ENCODE peak calls at places on chromosomes 3 and 15, in five cellular contexts. One of them, this sample, is unnamed.

GRCh38 chr3:156812521-156813335 is 13.4 kb upstream of the LEKR1 start:
- DNase-seq in right lobe of liver: peak; percentile 42
- DNase-seq in neuronal stem cell: no peak
- DNase-seq in skeletal muscle cell: no peak
- DNase-seq in ovary: no peak
- DNase-seq in this sample: no peak

GRCh38 chr15:51494411-51495314 is 127.9 kb downstream of the DMXL2 start:
- DNase-seq in neuronal stem cell: no peak
- DNase-seq in skeletal muscle cell: no peak
- DNase-seq in right lobe of liver: no peak
- DNase-seq in ovary: no peak
- DNase-seq in this sample: no peak

GRCh38 chr3:53618946-53619345 is 124.5 kb downstream of the CACNA1D start:
- DNase-seq in right lobe of liver: no peak
- DNase-seq in skeletal muscle cell: no peak
- DNase-seq in neuronal stem cell: no peak
- DNase-seq in ovary: no peak
- DNase-seq in this sample: no peak

GRCh38 chr3:41681479-41681878 is 280.4 kb downstream of the ULK4 start:
- DNase-seq in skeletal muscle cell: peak; percentile 91
- DNase-seq in neuronal stem cell: no peak
- DNase-seq in ovary: no peak
- DNase-seq in right lobe of liver: no peak
- DNase-seq in this sample: no peak

GRCh38 chr15:29978411-29979382 is 104.1 kb upstream of the GOLGA8J start:
- DNase-seq in neuronal stem cell: no peak
- DNase-seq in right lobe of liver: no peak
- DNase-seq in ovary: peak; percentile 14
- DNase-seq in skeletal muscle cell: no peak
- DNase-seq in this sample: no peak

GRCh38 chr3:150970665-150971327 is 1.7 kb downstream of the CLRN1 start:
- DNase-seq in ovary: no peak
- DNase-seq in skeletal muscle cell: peak; percentile 20
- DNase-seq in neuronal stem cell: no peak
- DNase-seq in right lobe of liver: no peak
- DNase-seq in this sample: no peak

GRCh38 chr3:127822836-127823589 is 698 bp upstream of the MGLL start:
- DNase-seq in skeletal muscle cell: no peak
- DNase-seq in ovary: no peak
- DNase-seq in neuronal stem cell: peak; percentile 15
- DNase-seq in right lobe of liver: peak; percentile 78
- DNase-seq in this sample: peak; percentile 55

GRCh38 chr3:143000525-143000924 is 845 bp upstream of the U2SURP start:
- DNase-seq in ovary: no peak
- DNase-seq in skeletal muscle cell: no peak
- DNase-seq in neuronal stem cell: no peak
- DNase-seq in right lobe of liver: no peak
- DNase-seq in this sample: no peak

GRCh38 chr3:97612632-97613031 is 151.9 kb upstream of the ARL6 start:
- DNase-seq in neuronal stem cell: no peak
- DNase-seq in skeletal muscle cell: no peak
- DNase-seq in right lobe of liver: no peak
- DNase-seq in ovary: no peak
- DNase-seq in this sample: no peak

GRCh38 chr3:127323581-127323980 is 35.7 kb upstream of the PRR20G start:
- DNase-seq in ovary: no peak
- DNase-seq in neuronal stem cell: no peak
- DNase-seq in right lobe of liver: no peak
- DNase-seq in skeletal muscle cell: no peak
- DNase-seq in this sample: no peak

GRCh38 chr3:99544819-99545281 is 93.5 kb upstream of the COL8A1 start:
- DNase-seq in ovary: no peak
- DNase-seq in skeletal muscle cell: no peak
- DNase-seq in neuronal stem cell: no peak
- DNase-seq in right lobe of liver: no peak
- DNase-seq in this sample: no peak

GRCh38 chr3:18440053-18440768 is 15.1 kb upstream of the SATB1 start:
- DNase-seq in skeletal muscle cell: no peak
- DNase-seq in ovary: no peak
- DNase-seq in neuronal stem cell: no peak
- DNase-seq in right lobe of liver: no peak
- DNase-seq in this sample: no peak

GRCh38 chr3:155572085-155572484 is 172.8 kb downstream of the PLCH1 start:
- DNase-seq in skeletal muscle cell: peak; percentile 25
- DNase-seq in neuronal stem cell: no peak
- DNase-seq in ovary: no peak
- DNase-seq in right lobe of liver: no peak
- DNase-seq in this sample: no peak

GRCh38 chr15:49675051-49675450 is 54.2 kb downstream of the DTWD1 start:
- DNase-seq in skeletal muscle cell: peak; percentile 67
- DNase-seq in right lobe of liver: no peak
- DNase-seq in neuronal stem cell: no peak
- DNase-seq in ovary: no peak
- DNase-seq in this sample: no peak

GRCh38 chr3:178623666-178624255 is 87.5 kb downstream of the KCNMB2 start:
- DNase-seq in skeletal muscle cell: no peak
- DNase-seq in ovary: peak; percentile 44
- DNase-seq in right lobe of liver: no peak
- DNase-seq in neuronal stem cell: no peak
- DNase-seq in this sample: no peak

GRCh38 chr3:168123211-168124173 is 27.8 kb upstream of the GOLIM4 start:
- DNase-seq in neuronal stem cell: no peak
- DNase-seq in right lobe of liver: no peak
- DNase-seq in ovary: no peak
- DNase-seq in skeletal muscle cell: no peak
- DNase-seq in this sample: no peak

GRCh38 chr15:64693134-64693533 is 82.3 kb downstream of the RBPMS2 start:
- DNase-seq in ovary: no peak
- DNase-seq in neuronal stem cell: no peak
- DNase-seq in skeletal muscle cell: peak; percentile 80
- DNase-seq in right lobe of liver: peak; percentile 64
- DNase-seq in this sample: no peak

GRCh38 chr15:51375966-51376640 is 34.6 kb downstream of the GLDN start:
- DNase-seq in ovary: no peak
- DNase-seq in neuronal stem cell: no peak
- DNase-seq in right lobe of liver: no peak
- DNase-seq in skeletal muscle cell: no peak
- DNase-seq in this sample: no peak

GRCh38 chr15:85402195-85402921 is 22.0 kb downstream of the AKAP13 start:
- DNase-seq in neuronal stem cell: no peak
- DNase-seq in skeletal muscle cell: peak; percentile 58
- DNase-seq in right lobe of liver: no peak
- DNase-seq in ovary: no peak
- DNase-seq in this sample: no peak

GRCh38 chr3:186540444-186541226 is 3.5 kb downstream of the CRYGS start:
- DNase-seq in ovary: peak; percentile 68
- DNase-seq in skeletal muscle cell: peak; percentile 24
- DNase-seq in right lobe of liver: peak; percentile 49
- DNase-seq in neuronal stem cell: peak; percentile 80
- DNase-seq in this sample: peak; percentile 68
- H3K4me3 ChIP-seq in ovary: no peak overlapping the region
- H3K4me3 ChIP-seq in skeletal muscle cell: no peak overlapping the region
- H3K4me3 ChIP-seq in right lobe of liver: no peak overlapping the region
- H3K4me3 ChIP-seq in neuronal stem cell: no peak overlapping the region
- H3K4me3 ChIP-seq in this sample: no peak overlapping the region

DNA sequence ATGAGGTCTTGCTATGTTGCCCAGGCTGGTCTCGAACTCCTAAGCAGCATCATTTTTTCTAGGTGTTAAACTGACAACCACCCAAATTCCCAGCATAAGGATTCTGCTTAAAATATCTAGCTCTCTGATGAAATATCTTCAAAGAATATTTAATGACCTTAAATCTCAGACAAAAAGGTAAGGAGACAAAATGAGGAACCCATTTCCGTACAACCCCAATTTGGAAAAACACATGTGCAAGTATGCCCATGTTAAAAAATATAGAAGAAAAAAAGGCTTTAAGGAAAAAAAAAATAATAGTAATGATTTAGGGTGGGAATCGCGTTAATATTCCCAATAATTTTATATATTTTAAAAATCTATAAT is 1.4 kb upstream of the SACM1L start:
- DNase-seq in right lobe of liver: no peak
- DNase-seq in skeletal muscle cell: no peak
- DNase-seq in neuronal stem cell: no peak
- DNase-seq in ovary: no peak
- DNase-seq in this sample: no peak
- H3K4me3 ChIP-seq in right lobe of liver: peak overlapping the region; percentile 87
- H3K4me3 ChIP-seq in skeletal muscle cell: peak overlapping the region; percentile 73
- H3K4me3 ChIP-seq in neuronal stem cell: no peak overlapping the region
- H3K4me3 ChIP-seq in ovary: peak overlapping the region; percentile 56
- H3K4me3 ChIP-seq in this sample: peak overlapping the region; percentile 72

DNA sequence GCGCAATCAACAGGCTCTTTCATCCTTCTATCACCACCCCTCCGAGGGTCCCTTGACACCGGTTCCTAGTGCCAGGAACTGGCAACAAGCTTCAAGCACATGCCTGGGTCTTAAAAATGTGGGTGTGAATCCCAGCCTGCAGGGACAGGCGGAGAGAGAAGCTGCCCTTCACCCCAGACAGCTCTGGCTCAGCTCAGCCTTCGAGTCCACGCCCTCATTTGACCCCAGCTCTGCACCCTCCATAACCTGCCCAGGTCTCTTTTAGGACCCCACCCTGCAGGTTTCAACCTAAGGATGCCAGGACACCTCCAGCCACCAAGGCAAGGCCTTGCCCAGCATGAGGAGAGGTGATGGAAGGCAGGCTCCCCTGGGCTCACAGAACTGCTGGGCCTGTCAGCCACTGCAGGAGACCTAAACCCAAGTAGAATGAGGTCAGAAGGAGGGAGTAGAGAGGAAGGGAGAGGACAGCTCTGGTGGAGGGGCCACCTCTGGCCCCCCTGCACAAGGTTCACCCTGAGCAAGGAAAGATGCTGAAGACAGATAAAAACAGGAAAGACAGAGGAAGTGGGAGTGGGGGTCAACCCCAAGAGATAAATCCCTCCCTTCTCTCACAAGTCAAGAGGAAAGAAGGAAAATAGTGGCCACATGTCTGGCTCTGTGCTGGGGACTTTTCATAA is 2.6 kb upstream of the LOXL1 start:
- DNase-seq in skeletal muscle cell: no peak
- DNase-seq in ovary: no peak
- DNase-seq in right lobe of liver: peak; percentile 4
- DNase-seq in neuronal stem cell: no peak
- DNase-seq in this sample: peak; percentile 52
- H3K4me3 ChIP-seq in skeletal muscle cell: no peak overlapping the region
- H3K4me3 ChIP-seq in ovary: no peak overlapping the region
- H3K4me3 ChIP-seq in right lobe of liver: no peak overlapping the region
- H3K4me3 ChIP-seq in neuronal stem cell: no peak overlapping the region
- H3K4me3 ChIP-seq in this sample: peak overlapping the region; percentile 12

GRCh38 chr3:139491027-139491700 is 14.8 kb upstream of the RBP2 start:
- DNase-seq in neuronal stem cell: no peak
- DNase-seq in right lobe of liver: no peak
- DNase-seq in skeletal muscle cell: no peak
- DNase-seq in ovary: no peak
- DNase-seq in this sample: no peak
- H3K4me3 ChIP-seq in neuronal stem cell: no peak overlapping the region
- H3K4me3 ChIP-seq in right lobe of liver: no peak overlapping the region
- H3K4me3 ChIP-seq in skeletal muscle cell: no peak overlapping the region
- H3K4me3 ChIP-seq in ovary: no peak overlapping the region
- H3K4me3 ChIP-seq in this sample: no peak overlapping the region

GRCh38 chr3:87082806-87083440 is 92.0 kb upstream of the VGLL3 start:
- DNase-seq in skeletal muscle cell: peak; percentile 38
- DNase-seq in ovary: no peak
- DNase-seq in neuronal stem cell: peak; percentile 43
- DNase-seq in right lobe of liver: no peak
- DNase-seq in this sample: peak; percentile 25

GRCh38 chr3:87084868-87085267 is 93.9 kb upstream of the VGLL3 start:
- DNase-seq in ovary: no peak
- DNase-seq in right lobe of liver: no peak
- DNase-seq in skeletal muscle cell: no peak
- DNase-seq in neuronal stem cell: no peak
- DNase-seq in this sample: no peak

GRCh38 chr3:87088984-87089841 is 98.3 kb upstream of the VGLL3 start:
- DNase-seq in skeletal muscle cell: peak; percentile 46
- DNase-seq in ovary: peak; percentile 58
- DNase-seq in right lobe of liver: peak; percentile 49
- DNase-seq in neuronal stem cell: no peak
- DNase-seq in this sample: peak; percentile 33

GRCh38 chr3:87088366-87088983 is 97.5 kb upstream of the VGLL3 start:
- DNase-seq in neuronal stem cell: no peak
- DNase-seq in right lobe of liver: no peak
- DNase-seq in skeletal muscle cell: no peak
- DNase-seq in ovary: peak; percentile 33
- DNase-seq in this sample: no peak
- H3K4me3 ChIP-seq in neuronal stem cell: no peak overlapping the region
- H3K4me3 ChIP-seq in right lobe of liver: peak overlapping the region; percentile 62
- H3K4me3 ChIP-seq in skeletal muscle cell: peak overlapping the region; percentile 52
- H3K4me3 ChIP-seq in ovary: peak overlapping the region; percentile 66
- H3K4me3 ChIP-seq in this sample: peak overlapping the region; percentile 41

DNA sequence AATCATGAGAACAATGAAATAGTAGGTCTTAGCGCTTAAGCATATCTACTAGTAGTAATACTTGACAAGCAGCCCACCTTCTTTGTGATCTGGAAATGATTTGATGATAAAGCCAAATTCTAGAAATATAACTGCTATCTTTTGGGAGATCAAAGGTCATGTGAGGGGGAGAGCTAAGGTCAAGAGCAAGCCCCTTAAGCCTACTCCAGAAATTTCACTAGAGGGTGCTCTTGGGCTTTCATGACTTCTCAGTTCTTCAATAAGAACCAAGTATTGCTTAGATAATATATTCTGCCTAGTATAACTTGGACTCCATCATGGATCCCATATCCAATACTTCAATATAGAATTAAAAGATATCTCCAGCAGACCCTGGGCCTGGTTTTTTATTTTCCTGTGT is 319.6 kb downstream of the ZBTB20 start:
- DNase-seq in right lobe of liver: no peak
- DNase-seq in skeletal muscle cell: peak; percentile 6
- DNase-seq in ovary: no peak
- DNase-seq in neuronal stem cell: peak; percentile 9
- DNase-seq in this sample: peak; percentile 14
- H3K4me3 ChIP-seq in right lobe of liver: no peak overlapping the region
- H3K4me3 ChIP-seq in skeletal muscle cell: no peak overlapping the region
- H3K4me3 ChIP-seq in ovary: no peak overlapping the region
- H3K4me3 ChIP-seq in neuronal stem cell: no peak overlapping the region
- H3K4me3 ChIP-seq in this sample: no peak overlapping the region

GRCh38 chr15:72242775-72243370 is 11.9 kb upstream of the PKM start:
- DNase-seq in neuronal stem cell: no peak
- DNase-seq in right lobe of liver: no peak
- DNase-seq in skeletal muscle cell: no peak
- DNase-seq in ovary: no peak
- DNase-seq in this sample: peak; percentile 55
- H3K4me3 ChIP-seq in neuronal stem cell: no peak overlapping the region
- H3K4me3 ChIP-seq in right lobe of liver: no peak overlapping the region
- H3K4me3 ChIP-seq in skeletal muscle cell: no peak overlapping the region
- H3K4me3 ChIP-seq in ovary: no peak overlapping the region
- H3K4me3 ChIP-seq in this sample: no peak overlapping the region

DNA sequence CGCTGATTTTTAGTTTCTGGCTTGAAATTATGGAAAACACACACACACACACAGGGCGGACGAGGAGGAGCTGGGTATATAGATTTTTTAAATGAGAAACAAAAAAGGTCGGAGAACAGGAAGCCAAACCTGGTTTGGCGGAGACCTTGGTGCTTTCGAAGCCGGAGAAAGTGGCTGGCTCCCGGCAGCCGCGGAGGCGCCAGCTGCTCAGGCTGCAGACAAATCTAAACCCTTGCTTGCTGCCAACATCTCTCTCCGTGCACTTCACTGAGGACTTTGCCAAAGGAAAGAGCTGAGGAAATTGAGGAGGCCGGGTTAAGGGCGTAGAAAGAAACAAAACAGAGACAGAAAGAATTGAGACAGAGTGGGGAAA is 2.1 kb downstream of the ZIC1 start:
- DNase-seq in skeletal muscle cell: no peak
- DNase-seq in neuronal stem cell: peak; percentile 44
- DNase-seq in right lobe of liver: no peak
- DNase-seq in ovary: no peak
- DNase-seq in this sample: no peak
- H3K4me3 ChIP-seq in skeletal muscle cell: peak overlapping the region; percentile 53
- H3K4me3 ChIP-seq in neuronal stem cell: peak overlapping the region; percentile 61
- H3K4me3 ChIP-seq in right lobe of liver: no peak overlapping the region
- H3K4me3 ChIP-seq in ovary: peak overlapping the region; percentile 7
- H3K4me3 ChIP-seq in this sample: no peak overlapping the region